ENCODE peak calls at places on chromosomes 1 and 21, in four cellular contexts. N is IMR-90, R is mesendoderm, K is H1. C is an unnamed sample.

GRCh38 chr1:171142081-171142450 is 43.0 kb upstream of the FMO2 start:
- DNase-seq in K (no peak), R (peak; percentile 6), N (peak; percentile 66), C (no peak)

GRCh38 chr21:46115441-46116188 is 17.7 kb downstream of the COL6A2 start:
- DNase-seq in N (no peak), K (no peak), R (no peak), C (peak; percentile 18)

GRCh38 chr1:214990619-214991018 is 91.9 kb upstream of the KCNK2 start:
- DNase-seq in N (peak; percentile 99), K (no peak), R (no peak), C (no peak)

GRCh38 chr1:10539411-10540043 is 64.8 kb downstream of the PEX14 start:
- DNase-seq in R (no peak), K (no peak), N (peak; percentile 38), C (no peak)

GRCh38 chr1:31626451-31627202 is 9.1 kb downstream of the HCRTR1 start:
- DNase-seq in K (no peak), N (peak; percentile 29), R (peak; percentile 24), C (peak; percentile 43)

GRCh38 chr1:53122847-53123461 is 19.5 kb downstream of the SLC1A7 start:
- DNase-seq in N (no peak), R (no peak), K (no peak), C (no peak)

GRCh38 chr1:38151399-38151798 is 104.8 kb upstream of the POU3F1 start:
- DNase-seq in N (no peak), R (no peak), K (no peak), C (no peak)

GRCh38 chr1:230867119-230867902 is 1.0 kb downstream of the C1orf198 start:
- DNase-seq in K (no peak), N (no peak), R (no peak), C (no peak)

GRCh38 chr1:44368471-44369151 is 13.6 kb upstream of the ERI3 start:
- DNase-seq in N (no peak), R (no peak), K (no peak), C (peak; percentile 62)

GRCh38 chr1:161073474-161074121 is 3.9 kb upstream of the ARHGAP30 start:
- DNase-seq in K (no peak), R (no peak), N (no peak), C (no peak)

GRCh38 chr1:161070737-161071136 is 1.0 kb upstream of the ARHGAP30 start:
- DNase-seq in R (no peak), K (no peak), N (no peak), C (no peak)

GRCh38 chr1:161069731-161070270 is at the start of gene ARHGAP30:
- DNase-seq in R (peak; percentile 42), N (no peak), K (no peak), C (peak; percentile 83)

GRCh38 chr1:161072751-161073449 is 3.2 kb upstream of the ARHGAP30 start:
- DNase-seq in R (no peak), N (no peak), K (no peak), C (no peak)

DNA sequence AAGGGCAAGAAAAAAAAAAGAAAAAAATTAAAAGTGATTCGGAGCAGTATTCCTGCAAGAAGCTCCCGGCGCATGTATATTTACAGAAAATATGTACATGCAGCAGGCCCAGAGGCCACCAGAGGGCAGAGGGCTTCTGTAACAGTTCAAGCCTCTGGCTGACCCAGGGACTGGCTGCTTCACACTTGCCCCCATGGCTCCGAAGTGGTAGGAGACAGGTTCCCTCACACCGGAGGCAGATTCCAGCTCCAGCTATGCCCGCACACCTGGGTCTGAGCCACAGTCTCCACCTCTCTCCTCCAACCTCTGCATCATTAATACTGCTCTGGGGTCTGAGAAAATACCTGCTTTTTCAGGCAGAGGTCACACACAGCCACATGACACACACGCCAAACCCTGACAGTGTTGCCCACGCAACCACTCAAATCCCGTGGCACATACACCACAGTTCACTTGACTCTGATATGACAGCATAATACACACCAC is 2.2 kb upstream of the ARHGAP30 start:
- DNase-seq in N (no peak), K (peak; percentile 33), R (peak; percentile 81), C (peak; percentile 77)
- H2BK5ac ChIP-seq in N (no peak overlapping the region), K (peak overlapping the region; percentile 44), R (no peak overlapping the region), C (no peak overlapping the region)

GRCh38 chr1:190597361-190597760 is 119.7 kb upstream of the BRINP3 start:
- DNase-seq in R (no peak), K (no peak), N (no peak), C (no peak)

GRCh38 chr1:190608282-190608681 is 130.6 kb upstream of the BRINP3 start:
- DNase-seq in R (no peak), N (no peak), K (no peak), C (no peak)

GRCh38 chr1:190599677-190600076 is 122.0 kb upstream of the BRINP3 start:
- DNase-seq in N (no peak), R (no peak), K (no peak), C (no peak)

DNA sequence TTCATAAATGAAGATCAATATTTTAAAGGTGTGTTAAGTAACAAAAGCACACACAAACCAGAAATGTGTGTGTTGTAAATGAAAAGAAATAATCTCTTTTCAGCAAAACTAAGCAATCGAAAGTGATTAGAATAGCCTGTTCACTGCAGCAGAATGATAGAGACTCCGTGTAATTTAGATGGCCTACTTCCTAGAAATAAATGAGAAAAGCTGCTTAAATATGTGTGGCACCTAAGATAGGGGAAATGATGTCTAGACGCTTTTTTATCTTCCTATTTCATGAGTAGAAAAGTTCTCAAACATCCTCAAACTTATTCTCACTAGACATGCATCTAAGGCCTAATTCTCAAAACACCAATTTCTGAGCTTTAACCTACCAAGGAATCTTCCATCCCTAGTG is 124.7 kb upstream of the BRINP3 start:
- DNase-seq in N (no peak), K (no peak), R (no peak), C (no peak)
- H4K5ac ChIP-seq in N (no peak overlapping the region), K (no peak overlapping the region), R (no peak overlapping the region), C (no peak overlapping the region)

GRCh38 chr1:21921100-21921875 is 15.8 kb downstream of the HSPG2 start:
- DNase-seq in R (no peak), K (no peak), N (no peak), C (no peak)
- H2BK5ac ChIP-seq in R (peak overlapping the region; percentile 27), K (peak overlapping the region; percentile 19), N (peak overlapping the region; percentile 79), C (no peak overlapping the region)

DNA sequence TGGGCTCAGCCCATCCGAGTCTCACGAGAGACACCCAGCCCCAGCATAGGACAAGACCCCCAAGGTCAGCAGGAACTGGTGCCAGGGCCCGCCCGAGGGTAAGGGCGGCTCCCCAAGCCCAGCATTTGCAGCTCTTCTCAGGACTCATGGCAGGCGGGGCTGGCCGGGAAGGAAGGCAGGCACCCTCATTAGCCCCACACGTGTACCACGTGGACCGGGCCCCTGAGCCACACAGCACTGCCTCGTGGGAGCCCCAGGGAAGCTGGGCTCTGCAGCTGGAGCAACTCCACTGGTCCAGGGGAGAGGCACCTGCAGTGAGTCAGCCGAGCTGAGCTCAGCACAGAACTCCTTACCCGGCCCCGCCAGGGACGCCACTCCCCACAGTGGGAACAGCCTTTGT is 97.7 kb upstream of the IFFO2 start:
- DNase-seq in R (no peak), N (no peak), K (no peak), C (no peak)
- H4K5ac ChIP-seq in R (no peak overlapping the region), N (no peak overlapping the region), K (no peak overlapping the region), C (no peak overlapping the region)

GRCh38 chr1:229225331-229225782 is 45.6 kb upstream of the RAB4A start:
- DNase-seq in N (no peak), R (no peak), K (no peak), C (no peak)
- H2BK5ac ChIP-seq in N (no peak overlapping the region), R (no peak overlapping the region), K (peak overlapping the region; percentile 12), C (no peak overlapping the region)

DNA sequence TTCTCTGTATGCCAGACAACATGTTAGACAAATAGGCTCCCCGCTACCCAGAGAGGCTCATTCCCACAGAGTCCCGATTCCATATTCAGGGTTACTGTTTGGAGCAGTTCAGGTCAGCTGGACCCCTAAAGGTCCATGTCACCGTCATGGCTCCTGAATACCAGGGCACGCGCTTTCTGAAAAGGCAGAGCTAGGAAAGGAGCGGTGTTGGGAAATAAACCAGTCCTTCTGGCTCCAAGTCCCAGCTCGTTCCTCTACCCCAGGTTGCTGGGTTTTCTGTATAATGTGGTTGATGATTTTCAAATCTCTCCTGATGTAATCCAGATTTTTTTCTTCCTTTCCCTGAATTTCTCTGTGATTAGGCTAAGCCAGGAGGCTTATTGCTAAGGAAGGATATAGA is 14.1 kb upstream of the PKP1 start:
- DNase-seq in R (no peak), N (no peak), K (no peak), C (no peak)
- H4K5ac ChIP-seq in R (no peak overlapping the region), N (no peak overlapping the region), K (no peak overlapping the region), C (no peak overlapping the region)

DNA sequence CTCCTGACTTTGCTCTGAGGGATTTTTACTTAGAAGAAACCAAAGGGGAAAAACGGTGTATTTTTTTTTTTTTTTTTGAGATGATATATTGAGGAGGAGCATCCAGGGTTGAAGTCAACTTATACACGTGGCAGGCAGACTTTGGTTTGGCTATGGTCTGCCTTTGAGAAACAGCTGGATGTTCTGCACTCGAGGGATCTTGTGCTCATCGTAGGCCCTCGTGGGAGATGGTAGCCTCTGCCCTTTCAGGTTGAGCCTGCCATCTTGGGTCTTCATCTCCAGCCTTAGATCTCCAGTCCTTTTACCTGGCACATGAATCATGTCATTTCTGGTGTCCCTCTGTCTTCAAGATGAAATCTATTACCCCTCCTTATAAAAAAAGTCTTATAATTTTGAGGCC is 67.1 kb upstream of the UBE2U start:
- DNase-seq in N (no peak), K (no peak), R (no peak), C (no peak)
- H2BK5ac ChIP-seq in N (no peak overlapping the region), K (no peak overlapping the region), R (no peak overlapping the region), C (no peak overlapping the region)

C was measured in H9.